ENCODE peak calls at places on chromosomes 1 and 21, in nine cellular contexts. N, B, C, O, I, H, E, K and J are unnamed samples.

GRCh38 chr1:158017800-158018595 is 24.6 kb downstream of the KIRREL1 start:
- DNase-seq in N (no peak), B (no peak), C (no peak), O (no peak), I (no peak), H (no peak), E (no peak), K (no peak), J (no peak)

GRCh38 chr1:68010094-68010493 is 40.3 kb downstream of the DIRAS3 start:
- DNase-seq in N (no peak), B (no peak), C (no peak), O (peak; percentile 70), I (peak; percentile 17), H (no peak), E (no peak), K (no peak), J (peak; percentile 23)

GRCh38 chr1:75529488-75529887 is 81.4 kb downstream of the SLC44A5 start:
- DNase-seq in N (no peak), B (no peak), C (no peak), O (no peak), I (no peak), H (no peak), E (no peak), K (no peak), J (no peak)

GRCh38 chr1:26237230-26237966 is 3.4 kb downstream of the CEP85 start:
- DNase-seq in N (no peak), B (no peak), C (no peak), O (peak; percentile 37), I (peak; percentile 26), H (no peak), E (no peak), K (no peak), J (no peak)

GRCh38 chr1:8740034-8740449 is 77.4 kb downstream of the RERE start:
- DNase-seq in N (no peak), B (no peak), C (no peak), O (peak; percentile 95), I (peak; percentile 95), H (no peak), E (no peak), K (no peak), J (peak; percentile 91)

GRCh38 chr1:175715791-175716190 is 27.6 kb downstream of the TNR start:
- DNase-seq in N (no peak), B (no peak), C (no peak), O (no peak), I (no peak), H (no peak), E (no peak), K (no peak), J (no peak)

GRCh38 chr21:42655797-42656770 is 2.7 kb downstream of the PDE9A start:
- DNase-seq in N (no peak), B (no peak), C (no peak), O (no peak), I (peak; percentile 32), H (no peak), E (no peak), K (no peak), J (no peak)

GRCh38 chr1:163258181-163258580 is 55.5 kb upstream of the RGS5 start:
- DNase-seq in N (no peak), B (no peak), C (no peak), O (peak; percentile 13), I (peak; percentile 46), H (no peak), E (no peak), K (no peak), J (no peak)

GRCh38 chr1:11823366-11824137 is 17.6 kb downstream of the CLCN6 start:
- DNase-seq in N (no peak), B (no peak), C (no peak), O (no peak), I (no peak), H (no peak), E (no peak), K (no peak), J (no peak)

GRCh38 chr1:162310337-162310736 is 66.3 kb downstream of the SPATA46 start:
- DNase-seq in N (no peak), B (no peak), C (no peak), O (no peak), I (peak; percentile 17), H (no peak), E (no peak), K (no peak), J (peak; percentile 89)

GRCh38 chr1:31762726-31763670 is 1.1 kb downstream of the ADGRB2 start:
- DNase-seq in N (peak; percentile 85), B (peak; percentile 73), C (peak; percentile 80), O (peak; percentile 37), I (peak; percentile 43), H (peak; percentile 83), E (peak; percentile 58), K (no peak), J (no peak)

GRCh38 chr1:25679170-25679569 is 62.6 kb downstream of the MAN1C1 start:
- DNase-seq in N (no peak), B (no peak), C (no peak), O (no peak), I (no peak), H (no peak), E (no peak), K (no peak), J (no peak)

DNA sequence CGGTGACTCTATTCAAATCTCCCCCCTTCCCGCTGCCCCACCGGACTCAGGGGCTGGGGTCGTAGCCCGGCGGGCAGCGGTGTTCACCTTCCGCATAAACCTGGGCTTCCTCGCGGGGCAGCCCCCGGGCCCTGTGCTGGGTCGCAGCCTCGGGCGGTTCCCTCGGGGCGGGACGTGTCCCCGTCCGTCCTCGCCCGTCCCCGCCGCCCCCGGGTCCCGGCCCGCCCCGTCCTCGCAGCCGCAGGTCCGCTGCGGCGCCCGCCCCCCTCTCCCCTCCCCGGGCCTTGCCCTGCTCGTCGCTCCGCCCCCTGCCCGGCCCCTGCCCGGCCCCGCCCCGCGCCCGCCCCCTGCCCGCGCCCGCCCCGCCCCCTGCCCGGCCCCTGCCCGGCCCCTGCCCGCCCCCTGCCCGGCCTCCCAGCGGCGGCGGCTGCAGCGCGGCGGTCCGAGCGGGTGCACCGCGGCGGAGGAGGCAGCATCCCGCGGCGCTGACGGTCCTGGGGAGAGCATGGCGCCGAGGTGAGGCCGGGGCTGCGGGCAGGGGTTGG is at the start of gene COL18A1:
- DNase-seq in N (peak; percentile 90), B (peak; percentile 80), C (peak; percentile 52), O (peak; percentile 56), I (peak; percentile 37), H (peak; percentile 68), E (peak; percentile 7), K (no peak), J (no peak)
- H3K27ac ChIP-seq in N (peak within 1 kb of the TSS; percentile 45), B (peak within 1 kb of the TSS; percentile 83), C (peak within 1 kb of the TSS; percentile 87), O (peak within 1 kb of the TSS; percentile 50), I (peak within 1 kb of the TSS; percentile 16), H (peak within 1 kb of the TSS; percentile 67), E (no peak within 1 kb of the TSS), K (no peak within 1 kb of the TSS), J (no peak within 1 kb of the TSS)

DNA sequence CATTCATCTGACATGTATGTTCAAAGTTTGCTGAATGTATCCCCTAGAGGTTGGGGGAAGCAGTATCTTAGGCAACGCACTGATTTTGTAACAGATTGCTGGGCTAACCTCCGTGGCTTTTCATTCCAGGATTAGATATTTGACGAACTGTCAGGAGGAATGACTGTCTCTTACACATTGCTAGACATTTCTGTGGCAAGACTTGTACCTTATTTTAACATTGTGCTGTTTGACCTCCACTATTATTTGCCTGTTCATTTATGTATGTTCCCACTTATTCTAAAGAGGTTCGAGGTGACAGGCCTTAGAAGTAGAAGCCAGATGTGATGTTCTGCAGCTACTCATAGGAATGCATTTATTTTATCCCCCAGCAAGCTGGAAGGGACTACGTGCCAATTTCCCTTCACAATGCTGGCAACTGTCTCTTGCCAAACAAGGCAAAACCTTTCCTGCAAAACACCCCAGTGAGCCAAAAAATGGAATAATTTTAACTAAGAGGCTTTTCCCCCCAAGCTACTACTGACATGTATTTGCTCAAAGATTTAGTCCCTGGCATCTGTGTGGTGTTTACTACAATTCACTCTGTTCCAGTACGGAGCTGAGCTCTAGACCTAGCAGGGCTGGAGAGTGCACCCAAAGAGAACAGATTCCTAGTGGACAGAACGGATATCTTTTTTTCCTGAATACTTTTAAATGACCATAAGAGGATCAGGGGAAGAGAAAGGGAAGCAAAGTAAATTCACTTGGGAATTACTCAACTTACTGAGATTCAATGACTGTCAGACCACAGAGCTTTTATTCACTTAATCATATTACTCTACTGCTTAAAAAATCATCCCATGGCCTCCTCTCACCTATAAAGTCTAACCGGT is 646.2 kb downstream of the SMYD3 start:
- DNase-seq in N (no peak), B (no peak), C (no peak), O (peak; percentile 66), I (no peak), H (no peak), E (no peak), K (no peak), J (no peak)
- H3K27ac ChIP-seq in N (no peak overlapping the region), B (no peak overlapping the region), C (no peak overlapping the region), O (peak overlapping the region; percentile 75), I (no peak overlapping the region), H (no peak overlapping the region), E (no peak overlapping the region), K (no peak overlapping the region), J (no peak overlapping the region)

GRCh38 chr1:23561813-23562100 is 2.5 kb upstream of the ID3 start:
- DNase-seq in N (no peak), B (no peak), C (no peak), O (no peak), I (no peak), H (no peak), E (no peak), K (no peak), J (no peak)

GRCh38 chr1:23562138-23562819 is 3.0 kb upstream of the ID3 start:
- DNase-seq in N (peak; percentile 100), B (peak; percentile 98), C (peak; percentile 93), O (peak; percentile 98), I (peak; percentile 82), H (peak; percentile 97), E (no peak), K (no peak), J (peak; percentile 63)

GRCh38 chr1:23563003-23563402 is 3.7 kb upstream of the ID3 start:
- DNase-seq in N (peak; percentile 65), B (no peak), C (no peak), O (no peak), I (no peak), H (no peak), E (no peak), K (no peak), J (no peak)

GRCh38 chr1:23566304-23566703 is 7.0 kb upstream of the ID3 start:
- DNase-seq in N (no peak), B (no peak), C (no peak), O (no peak), I (no peak), H (no peak), E (no peak), K (no peak), J (no peak)

GRCh38 chr1:23563755-23564374 is 4.6 kb upstream of the ID3 start:
- DNase-seq in N (no peak), B (no peak), C (no peak), O (no peak), I (no peak), H (no peak), E (no peak), K (no peak), J (no peak)
- H3K27ac ChIP-seq in N (peak overlapping the region; percentile 94), B (peak overlapping the region; percentile 78), C (peak overlapping the region; percentile 97), O (peak overlapping the region; percentile 98), I (no peak overlapping the region), H (peak overlapping the region; percentile 79), E (no peak overlapping the region), K (no peak overlapping the region), J (no peak overlapping the region)

DNA sequence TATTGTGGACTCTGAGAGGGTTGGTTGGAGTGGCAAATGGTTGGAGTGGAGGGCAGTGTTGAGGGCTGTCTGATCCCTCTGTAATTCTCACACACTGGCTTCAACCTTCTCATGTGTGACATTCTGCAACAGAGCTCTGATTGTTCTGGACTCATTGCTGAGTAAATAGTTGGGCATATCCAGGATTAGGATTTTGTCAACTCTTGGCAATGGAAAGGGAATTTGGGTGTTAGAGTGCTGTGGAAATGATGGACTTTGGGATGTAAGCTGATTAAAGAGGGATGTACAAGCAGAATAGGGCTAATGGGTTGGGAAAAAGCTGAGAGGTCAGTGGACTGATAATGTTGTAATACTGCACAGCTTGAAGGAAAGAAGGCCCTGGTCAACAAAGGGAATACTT is 16.5 kb downstream of the TLCD4 start:
- DNase-seq in N (no peak), B (no peak), C (no peak), O (no peak), I (no peak), H (no peak), E (no peak), K (no peak), J (no peak)
- H3K27ac ChIP-seq in N (no peak overlapping the region), B (no peak overlapping the region), C (no peak overlapping the region), O (no peak overlapping the region), I (no peak overlapping the region), H (no peak overlapping the region), E (no peak overlapping the region), K (no peak overlapping the region), J (no peak overlapping the region)